ENCODE peak calls at places on chromosomes 2 and 18, in eight cellular contexts. S is uterus, X is GM12878, V is HepG2, L is transverse colon, I is HCT116, Z is heart left ventricle, D is tibial nerve. T is an unnamed sample. For H3K4me1, the result is how much of the 10 kb centered on the place peaks cover.

GRCh38 chr2:181849601-181850000 is 41.9 kb upstream of the ITPRID2 start:
- DNase-seq in S (no peak), X (no peak), V (no peak), L (no peak), I (no peak), Z (no peak), D (no peak), T (no peak)

GRCh38 chr18:12820526-12820925 is 63.5 kb downstream of the PTPN2 start:
- DNase-seq in S (no peak), X (no peak), V (no peak), L (no peak), I (no peak), Z (no peak), D (no peak), T (no peak)

GRCh38 chr2:44342854-44343253 is 18.4 kb downstream of the PREPL start:
- DNase-seq in S (no peak), X (no peak), V (peak), L (no peak), I (no peak), Z (no peak), D (no peak), T (no peak)

GRCh38 chr2:226609361-226609760 is 190.3 kb downstream of the IRS1 start:
- DNase-seq in S (no peak), X (no peak), V (no peak), L (no peak), I (no peak), Z (peak), D (no peak), T (no peak)

GRCh38 chr2:55887351-55887750 is 36.2 kb downstream of the EFEMP1 start:
- DNase-seq in S (no peak), X (no peak), V (no peak), L (no peak), I (no peak), Z (no peak), D (no peak), T (no peak)

GRCh38 chr2:105510761-105511669 is 112.2 kb upstream of the FHL2 start:
- DNase-seq in S (no peak), X (no peak), V (no peak), L (no peak), I (peak), Z (no peak), D (no peak), T (no peak)

GRCh38 chr2:231935207-231935524 is 9.0 kb upstream of the NPPC start:
- DNase-seq in S (no peak), X (no peak), V (no peak), L (no peak), I (no peak), Z (no peak), D (no peak), T (no peak)

GRCh38 chr2:10278763-10279471 is 23.8 kb upstream of the HPCAL1 start:
- DNase-seq in S (no peak), X (no peak), V (no peak), L (no peak), I (no peak), Z (no peak), D (no peak), T (no peak)

GRCh38 chr2:69186614-69187013 is 173.6 kb downstream of the ANTXR1 start:
- DNase-seq in S (no peak), X (no peak), V (no peak), L (no peak), I (no peak), Z (no peak), D (no peak), T (no peak)

GRCh38 chr2:231161252-231162035 is 36.6 kb upstream of the HTR2B start:
- DNase-seq in S (no peak), X (no peak), V (no peak), L (no peak), I (no peak), Z (no peak), D (no peak), T (no peak)

GRCh38 chr18:77044866-77045664 is 87.5 kb downstream of the MBP start:
- DNase-seq in S (no peak), X (no peak), V (no peak), L (no peak), I (no peak), Z (no peak), D (no peak), T (no peak)

GRCh38 chr2:155250800-155251199 is 552.3 kb downstream of the KCNJ3 start:
- DNase-seq in S (no peak), X (no peak), V (peak), L (no peak), I (peak), Z (no peak), D (no peak), T (no peak)

GRCh38 chr2:104026726-104027125 is 827.2 kb upstream of the POU3F3 start:
- DNase-seq in S (no peak), X (no peak), V (no peak), L (no peak), I (no peak), Z (no peak), D (no peak), T (no peak)

GRCh38 chr2:108945969-108946368 is 43.1 kb downstream of the EDAR start:
- DNase-seq in S (no peak), X (no peak), V (no peak), L (no peak), I (no peak), Z (peak), D (no peak), T (no peak)

GRCh38 chr2:85395912-85396475 is 14.2 kb downstream of the CAPG start:
- DNase-seq in S (no peak), X (no peak), V (no peak), L (no peak), I (no peak), Z (no peak), D (no peak), T (no peak)

GRCh38 chr2:40363631-40364030 is 88.3 kb downstream of the SLC8A1 start:
- DNase-seq in S (no peak), X (no peak), V (no peak), L (no peak), I (no peak), Z (no peak), D (no peak), T (no peak)

GRCh38 chr2:26590439-26590838 is 50.7 kb downstream of the CIB4 start:
- DNase-seq in S (no peak), X (no peak), V (no peak), L (no peak), I (no peak), Z (no peak), D (no peak), T (no peak)

GRCh38 chr18:5995626-5996025 is 100.3 kb upstream of the TMEM200C start:
- DNase-seq in S (no peak), X (no peak), V (no peak), L (no peak), I (no peak), Z (no peak), D (no peak), T (no peak)

GRCh38 chr2:168034586-168034985 is 212.8 kb downstream of the STK39 start:
- DNase-seq in S (no peak), X (no peak), V (no peak), L (no peak), I (no peak), Z (no peak), D (no peak), T (no peak)

GRCh38 chr2:79180092-79180491 is 20.5 kb upstream of the REG3A start:
- DNase-seq in S (no peak), X (no peak), V (no peak), L (no peak), I (no peak), Z (no peak), D (no peak), T (no peak)

GRCh38 chr18:58315041-58315440 is 271.0 kb downstream of the NEDD4L start:
- DNase-seq in S (no peak), X (no peak), V (peak), L (no peak), I (no peak), Z (no peak), D (no peak), T (no peak)

GRCh38 chr2:177164584-177165052 is 48.0 kb upstream of the HNRNPA3 start:
- DNase-seq in S (peak), X (peak), V (peak), L (peak), I (peak), Z (peak), D (peak), T (peak)

GRCh38 chr2:74429487-74430451 is 8.2 kb downstream of the WDR54 start:
- DNase-seq in S (no peak), X (no peak), V (peak), L (peak), I (no peak), Z (no peak), D (no peak), T (no peak)

GRCh38 chr2:30759481-30759880 is 47.8 kb downstream of the CAPN13 start:
- DNase-seq in S (no peak), X (no peak), V (no peak), L (no peak), I (no peak), Z (no peak), D (no peak), T (no peak)

GRCh38 chr2:73408198-73408597 is 22.6 kb downstream of the ALMS1 start:
- DNase-seq in S (no peak), X (no peak), V (no peak), L (no peak), I (no peak), Z (no peak), D (no peak), T (no peak)

DNA sequence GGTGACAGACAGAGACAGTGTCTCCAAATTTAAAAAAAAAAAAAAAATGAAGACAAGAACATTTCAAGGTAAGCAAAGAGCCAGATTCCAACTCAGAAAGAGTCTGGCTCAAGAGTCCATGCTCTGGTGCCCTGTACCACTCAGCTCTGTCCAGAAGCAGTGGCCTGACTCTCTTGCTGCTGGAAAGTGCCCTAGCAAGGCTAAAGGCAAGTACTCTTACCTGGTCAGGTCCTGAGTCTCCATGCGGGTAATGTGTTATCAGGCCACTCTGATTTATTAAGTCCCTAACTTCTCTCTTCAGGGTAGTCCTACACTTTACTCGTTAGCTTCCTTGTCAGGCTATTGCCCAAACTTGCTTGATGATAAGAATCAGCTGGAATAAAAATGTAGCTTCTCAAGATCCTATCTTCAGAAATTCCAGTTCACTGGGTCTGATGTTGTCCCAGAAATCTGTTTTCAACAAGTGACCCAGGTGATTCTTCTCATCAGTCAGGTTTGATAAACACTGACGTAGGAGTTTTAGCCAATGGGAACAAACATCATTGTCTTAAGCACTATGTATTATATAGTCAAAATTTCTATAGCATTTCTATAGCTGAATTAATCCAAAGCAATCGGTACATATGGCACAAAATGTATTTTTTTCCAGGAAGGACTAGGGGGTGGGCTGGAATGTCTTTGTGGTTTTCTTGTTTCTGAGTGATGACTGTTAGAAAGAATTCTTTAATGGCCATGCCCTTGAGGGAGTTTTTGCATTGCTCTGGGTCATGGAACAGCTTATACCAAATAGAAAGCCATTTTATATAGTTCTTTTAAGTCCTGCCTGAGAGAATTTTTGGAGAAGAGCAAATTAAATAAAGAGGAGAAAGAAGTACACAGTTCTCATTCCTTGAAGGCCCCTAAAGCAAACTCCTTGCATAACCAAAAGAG is 139.9 kb upstream of the DNMT3A start:
- DNase-seq in S (no peak), X (no peak), V (no peak), L (no peak), I (no peak), Z (no peak), D (no peak), T (no peak)
- H3K27ac ChIP-seq in S (no peak), X (no peak), V (no peak), L (no peak), I (no peak), Z (no peak), D (no peak), T (no peak)

GRCh38 chr2:45731146-45731545 is 79.7 kb downstream of the PRKCE start:
- DNase-seq in S (no peak), X (no peak), V (no peak), L (no peak), I (no peak), Z (no peak), D (no peak), T (no peak)
- H3K4me1 ChIP-seq in S (under half), X (under half), V (under half), L (under half), I (under half), Z (under half), D (under half), T (under half)

GRCh38 chr2:207531024-207531411 is 1.3 kb downstream of the CREB1 start:
- DNase-seq in S (no peak), X (no peak), V (no peak), L (no peak), I (no peak), Z (no peak), D (no peak), T (no peak)

GRCh38 chr2:207528980-207529329 is 807 bp upstream of the CREB1 start:
- DNase-seq in S (peak), X (no peak), V (peak), L (peak), I (no peak), Z (no peak), D (no peak), T (no peak)

GRCh38 chr2:207530160-207531023 is 630 bp downstream of the CREB1 start:
- DNase-seq in S (peak), X (no peak), V (peak), L (peak), I (no peak), Z (peak), D (no peak), T (no peak)

GRCh38 chr2:207532676-207533075 is 2.9 kb downstream of the CREB1 start:
- DNase-seq in S (no peak), X (no peak), V (no peak), L (no peak), I (no peak), Z (no peak), D (no peak), T (no peak)

GRCh38 chr2:207529330-207530159 is at the start of gene CREB1:
- DNase-seq in S (peak), X (peak), V (peak), L (peak), I (peak), Z (peak), D (peak), T (peak)
- TF ChIP-seq POLR2A in S (peak), X (peak), V (peak), L (peak), I (peak), Z (peak), D (peak), T (no peak)

GRCh38 chr18:10038268-10038667 is 124.5 kb downstream of the VAPA start:
- DNase-seq in S (peak), X (no peak), V (no peak), L (no peak), I (no peak), Z (no peak), D (no peak), T (no peak)
- H3K27ac ChIP-seq in S (peak), X (no peak), V (no peak), L (no peak), I (no peak), Z (no peak), D (no peak), T (no peak)

GRCh38 chr2:191013876-191014652 is at the start of gene STAT1:
- DNase-seq in S (peak), X (peak), V (peak), L (peak), I (peak), Z (peak), D (peak), T (peak)

GRCh38 chr2:191013617-191013875 is 425 bp downstream of the STAT1 start:
- DNase-seq in S (no peak), X (no peak), V (no peak), L (no peak), I (no peak), Z (no peak), D (no peak), T (no peak)

GRCh38 chr2:191015229-191015628 is 1.3 kb upstream of the STAT1 start:
- DNase-seq in S (no peak), X (no peak), V (no peak), L (no peak), I (no peak), Z (no peak), D (no peak), T (no peak)

GRCh38 chr2:191015831-191016230 is 1.9 kb upstream of the STAT1 start:
- DNase-seq in S (no peak), X (no peak), V (no peak), L (no peak), I (no peak), Z (no peak), D (no peak), T (no peak)

GRCh38 chr2:191014653-191015020 is 666 bp upstream of the STAT1 start:
- DNase-seq in S (no peak), X (no peak), V (no peak), L (no peak), I (no peak), Z (no peak), D (no peak), T (no peak)
- H3K4me1 ChIP-seq in S (under half), X (under half), V (under half), L (under half), I (under half), Z (under half), D (under half), T (under half)

GRCh38 chr18:80231151-80231550 is 16.2 kb downstream of the PARD6G start:
- DNase-seq in S (no peak), X (no peak), V (no peak), L (no peak), I (no peak), Z (no peak), D (no peak), T (no peak)
- TF ChIP-seq POLR2A in S (no peak), X (no peak), V (no peak), L (no peak), I (no peak), Z (no peak), D (no peak), T (no peak)

GRCh38 chr18:49609416-49610284 is 47.8 kb downstream of the LIPG start:
- DNase-seq in S (no peak), X (no peak), V (no peak), L (no peak), I (peak), Z (no peak), D (no peak), T (no peak)
- H3K27ac ChIP-seq in S (no peak), X (no peak), V (no peak), L (no peak), I (no peak), Z (no peak), D (no peak), T (no peak)

DNA sequence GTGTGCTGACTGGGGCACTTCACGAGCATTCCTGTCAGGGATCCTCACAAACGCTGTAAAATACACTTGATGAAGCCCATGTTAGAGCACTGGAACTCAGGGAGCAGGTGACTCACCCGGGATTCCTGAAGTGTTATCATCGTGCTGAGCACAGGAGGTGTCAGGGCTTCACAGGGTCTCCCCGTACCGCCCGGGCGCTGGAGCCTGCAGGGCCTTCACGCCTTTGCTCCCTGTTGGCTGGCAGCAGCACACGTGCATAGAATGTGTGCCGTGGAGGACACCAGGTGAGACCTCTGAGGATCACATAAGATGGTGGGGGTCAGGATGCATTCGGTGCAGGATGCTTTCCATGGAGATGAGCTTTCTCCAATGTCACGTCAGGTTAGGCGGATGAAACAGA is 187.3 kb downstream of the SNTG2 start:
- DNase-seq in S (no peak), X (no peak), V (no peak), L (no peak), I (no peak), Z (no peak), D (no peak), T (no peak)
- H3K4me1 ChIP-seq in S (under half), X (under half), V (under half), L (under half), I (under half), Z (under half), D (under half), T (under half)

DNA sequence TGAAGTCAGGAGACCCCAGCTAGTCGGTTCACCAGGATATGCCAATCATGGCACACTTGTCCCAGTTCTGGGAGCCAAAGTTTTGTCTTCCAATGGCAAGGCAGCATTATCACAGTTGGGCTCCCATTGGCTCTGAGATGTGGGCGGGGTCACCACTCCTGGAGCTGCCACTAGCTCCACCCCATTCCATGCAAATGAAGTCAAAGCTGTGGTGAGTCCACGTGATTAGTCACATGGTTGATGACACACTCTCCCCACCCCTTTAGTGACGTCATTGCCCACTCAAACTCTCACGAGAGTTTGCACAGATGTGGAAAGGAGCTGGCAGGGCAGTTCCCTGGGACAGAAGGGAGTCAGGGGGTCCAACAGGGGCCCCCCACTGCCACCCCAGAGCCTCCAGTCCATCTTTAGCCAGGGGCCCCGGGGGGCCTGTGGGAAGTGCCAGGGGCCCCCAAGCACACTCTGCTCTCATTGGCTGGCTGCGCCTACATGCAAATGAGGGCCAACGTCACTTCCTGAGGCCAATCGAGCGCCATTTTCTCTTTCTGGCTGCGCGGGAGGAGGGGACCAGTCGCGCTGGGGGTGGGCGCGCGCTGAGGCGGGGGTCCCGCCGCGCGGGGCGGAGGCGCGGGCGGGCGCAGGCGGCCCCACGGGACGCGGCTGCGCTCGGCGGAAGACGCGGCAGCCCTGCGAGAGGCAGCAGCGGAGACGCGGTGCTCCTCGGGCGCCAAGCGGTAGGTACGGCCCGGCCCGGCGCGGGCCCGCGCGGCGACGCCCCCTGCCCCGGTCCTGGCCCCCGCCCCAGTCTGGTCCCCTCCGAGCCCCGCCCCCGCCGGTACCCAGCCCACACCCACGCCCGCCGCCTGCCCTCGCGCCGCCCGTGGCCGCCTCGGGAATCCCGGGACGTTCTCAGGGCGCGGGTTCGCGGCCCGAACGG is at the start of gene ADNP2:
- DNase-seq in S (peak), X (peak), V (peak), L (peak), I (peak), Z (peak), D (peak), T (peak)
- TF ChIP-seq POLR2A in S (no peak), X (peak), V (peak), L (no peak), I (peak), Z (no peak), D (no peak), T (peak)

GRCh38 chr2:133489146-133489545 is 79.1 kb downstream of the NCKAP5 start:
- DNase-seq in S (no peak), X (no peak), V (no peak), L (no peak), I (no peak), Z (no peak), D (no peak), T (no peak)
- H3K27ac ChIP-seq in S (no peak), X (no peak), V (no peak), L (no peak), I (no peak), Z (no peak), D (peak), T (no peak)

T was measured in esophagus squamous epithelium.